ENCODE peak calls at places on chromosomes 13 and 19, in nine cellular contexts. C, M, V, S, B, J, L, P and A are unnamed samples.

GRCh38 chr19:29845576-29846176 is 33.9 kb downstream of the CCNE1 start:
- DNase-seq in C (no peak), M (peak; percentile 87), V (peak; percentile 50), S (no peak), B (no peak), J (no peak), L (peak; percentile 29), P (peak; percentile 63), A (peak; percentile 57)

GRCh38 chr13:95485045-95485517 is 67.4 kb upstream of the CLDN10 start:
- DNase-seq in C (no peak), M (no peak), V (no peak), S (no peak), B (peak; percentile 8), J (no peak), L (peak; percentile 55), P (peak; percentile 50), A (no peak)

GRCh38 chr19:10036601-10037071 is 23.4 kb downstream of the RDH8 start:
- DNase-seq in C (no peak), M (peak; percentile 33), V (no peak), S (no peak), B (peak; percentile 73), J (no peak), L (no peak), P (no peak), A (no peak)

GRCh38 chr19:55257461-55258411 is 1.1 kb downstream of the PPP6R1 start:
- DNase-seq in C (no peak), M (no peak), V (peak; percentile 46), S (no peak), B (no peak), J (no peak), L (peak; percentile 49), P (peak; percentile 55), A (no peak)

GRCh38 chr19:42241279-42241678 is 1.1 kb downstream of the GSK3A start:
- DNase-seq in C (no peak), M (no peak), V (no peak), S (no peak), B (no peak), J (no peak), L (no peak), P (no peak), A (no peak)

GRCh38 chr19:51807111-51807701 is 12.2 kb downstream of the FPR3 start:
- DNase-seq in C (no peak), M (no peak), V (peak; percentile 83), S (no peak), B (peak; percentile 52), J (no peak), L (peak; percentile 55), P (no peak), A (peak; percentile 16)

GRCh38 chr13:97269603-97270002 is 47.5 kb downstream of the MBNL2 start:
- DNase-seq in C (no peak), M (no peak), V (no peak), S (no peak), B (no peak), J (no peak), L (no peak), P (no peak), A (no peak)

GRCh38 chr19:4910594-4911273 is 1.4 kb downstream of the UHRF1 start:
- DNase-seq in C (no peak), M (no peak), V (no peak), S (no peak), B (no peak), J (no peak), L (peak; percentile 62), P (peak; percentile 62), A (no peak)

GRCh38 chr13:26589754-26590153 is 32.3 kb downstream of the WASF3 start:
- DNase-seq in C (no peak), M (no peak), V (no peak), S (no peak), B (no peak), J (no peak), L (no peak), P (no peak), A (no peak)

GRCh38 chr13:113724780-113725315 is 34.2 kb upstream of the TMEM255B start:
- DNase-seq in C (peak; percentile 33), M (peak; percentile 49), V (peak; percentile 83), S (peak; percentile 12), B (peak; percentile 53), J (peak; percentile 38), L (peak; percentile 65), P (peak; percentile 90), A (peak; percentile 80)

GRCh38 chr13:97944396-97945029 is 9.0 kb upstream of the IPO5 start:
- DNase-seq in C (no peak), M (no peak), V (no peak), S (no peak), B (no peak), J (no peak), L (no peak), P (no peak), A (no peak)

GRCh38 chr19:5103061-5103701 is 134.3 kb downstream of the KDM4B start:
- DNase-seq in C (no peak), M (no peak), V (no peak), S (no peak), B (no peak), J (no peak), L (no peak), P (peak; percentile 94), A (no peak)

GRCh38 chr13:52846567-52847321 is 1.7 kb downstream of the PCDH8 start:
- DNase-seq in C (no peak), M (no peak), V (peak; percentile 91), S (no peak), B (no peak), J (no peak), L (no peak), P (peak; percentile 75), A (no peak)

GRCh38 chr19:17184381-17184841 is 30.7 kb upstream of the USE1 start:
- DNase-seq in C (no peak), M (no peak), V (no peak), S (no peak), B (no peak), J (no peak), L (no peak), P (no peak), A (no peak)

GRCh38 chr19:31589109-31589508 is 239.9 kb upstream of the TSHZ3 start:
- DNase-seq in C (no peak), M (no peak), V (peak; percentile 58), S (no peak), B (no peak), J (no peak), L (no peak), P (no peak), A (no peak)

DNA sequence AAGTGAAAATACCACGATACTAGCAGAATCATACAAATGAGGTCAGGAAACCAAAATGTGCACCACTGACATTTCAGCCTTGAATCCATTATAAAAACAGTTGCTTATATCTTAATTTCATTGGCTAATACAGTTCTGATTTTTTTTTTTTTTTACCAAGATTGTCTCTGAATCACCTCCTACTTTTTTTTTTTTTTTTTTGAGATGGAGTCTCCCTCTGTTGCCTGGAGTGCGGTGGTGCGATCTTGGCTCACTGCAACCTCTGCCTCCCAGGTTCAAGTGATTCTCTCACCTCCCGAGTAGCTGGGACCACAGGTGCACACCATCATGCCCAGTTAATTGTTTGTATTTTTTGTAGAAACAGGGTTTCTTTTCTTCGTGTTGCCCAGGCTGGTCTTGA is 270.2 kb downstream of the LMO7 start:
- DNase-seq in C (no peak), M (no peak), V (peak; percentile 23), S (no peak), B (no peak), J (no peak), L (no peak), P (no peak), A (no peak)
- TF ChIP-seq REST in C (no peak), M (no peak), V (no peak), S (no peak), B (no peak), J (no peak), L (no peak), P (no peak), A (no peak)

GRCh38 chr19:45960595-45961235 is 12.9 kb downstream of the NOVA2 start:
- DNase-seq in C (no peak), M (no peak), V (peak; percentile 94), S (no peak), B (no peak), J (no peak), L (peak; percentile 39), P (peak; percentile 46), A (no peak)
- TF ChIP-seq REST in C (no peak), M (no peak), V (no peak), S (no peak), B (no peak), J (no peak), L (no peak), P (no peak), A (no peak)

DNA sequence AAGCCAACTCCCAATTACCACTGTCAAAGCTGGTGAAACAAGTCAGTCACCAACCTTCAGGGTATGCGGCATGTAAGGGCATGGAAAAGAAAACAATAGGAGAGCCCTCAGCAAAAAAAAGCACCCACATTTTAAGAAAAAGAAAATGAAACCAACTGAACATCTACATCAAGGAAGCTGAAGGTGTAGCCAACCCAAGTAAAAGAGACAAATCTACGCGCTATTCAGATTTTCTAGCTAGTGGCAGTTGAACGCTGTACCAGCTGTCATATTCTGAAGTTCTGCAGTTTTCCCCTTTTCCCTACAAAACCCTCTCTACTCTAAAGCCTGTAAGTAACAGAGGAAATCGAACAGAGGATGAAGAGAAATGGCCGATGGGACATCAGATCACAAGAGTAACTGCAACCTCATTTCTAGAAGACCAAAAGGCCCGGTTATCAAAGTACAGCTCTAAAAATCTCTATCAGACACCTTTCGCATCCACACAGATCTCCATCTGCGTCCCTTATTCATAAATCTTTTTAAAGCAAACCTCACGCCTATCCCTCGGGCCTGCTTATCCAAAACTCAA is 1.4 kb downstream of the MYCBP2 start:
- DNase-seq in C (no peak), M (no peak), V (peak; percentile 24), S (no peak), B (no peak), J (no peak), L (no peak), P (peak; percentile 6), A (no peak)
- TF ChIP-seq REST in C (no peak), M (no peak), V (no peak), S (no peak), B (no peak), J (no peak), L (no peak), P (no peak), A (no peak)

GRCh38 chr13:69828527-69828926 is 279.1 kb upstream of the ATXN8OS start:
- DNase-seq in C (no peak), M (no peak), V (no peak), S (no peak), B (no peak), J (no peak), L (no peak), P (no peak), A (no peak)
- TF ChIP-seq REST in C (no peak), M (no peak), V (no peak), S (no peak), B (no peak), J (no peak), L (no peak), P (no peak), A (no peak)